ENCODE peak calls at places on chromosomes 6 and 20, in seven cellular contexts. Q, G, T, A, I, J and E are unnamed samples.

GRCh38 chr6:105321207-105321606 is 81.7 kb downstream of the PREP start:
- DNase-seq in Q (no peak), G (no peak), T (no peak), A (no peak), I (peak), J (no peak), E (peak)

GRCh38 chr6:10962673-10963072 is 75.8 kb downstream of the SYCP2L start:
- DNase-seq in Q (no peak), G (no peak), T (peak), A (peak), I (no peak), J (peak), E (no peak)

GRCh38 chr6:43973351-43973750 is 153.9 kb downstream of the MRPL14 start:
- DNase-seq in Q (no peak), G (no peak), T (no peak), A (no peak), I (no peak), J (no peak), E (no peak)

GRCh38 chr6:131669891-131670290 is 31.3 kb downstream of the OR2A4 start:
- DNase-seq in Q (no peak), G (no peak), T (no peak), A (no peak), I (no peak), J (no peak), E (no peak)

GRCh38 chr6:155341130-155341828 is 27.0 kb upstream of the TFB1M start:
- DNase-seq in Q (no peak), G (peak), T (peak), A (peak), I (no peak), J (peak), E (no peak)

GRCh38 chr6:94036024-94036423 is 616.7 kb upstream of the EPHA7 start:
- DNase-seq in Q (no peak), G (no peak), T (no peak), A (no peak), I (no peak), J (no peak), E (no peak)

GRCh38 chr20:44586289-44586911 is 4.0 kb downstream of the PKIG start:
- DNase-seq in Q (no peak), G (no peak), T (no peak), A (no peak), I (no peak), J (no peak), E (no peak)

GRCh38 chr6:131602913-131603312 is 25.1 kb downstream of the MED23 start:
- DNase-seq in Q (no peak), G (no peak), T (peak), A (peak), I (no peak), J (peak), E (no peak)

GRCh38 chr6:147135211-147135672 is 69.0 kb upstream of the STXBP5 start:
- DNase-seq in Q (peak), G (peak), T (peak), A (peak), I (no peak), J (no peak), E (peak)

GRCh38 chr6:105824732-105825131 is 261.4 kb upstream of the PRDM1 start:
- DNase-seq in Q (no peak), G (no peak), T (no peak), A (peak), I (no peak), J (no peak), E (no peak)

GRCh38 chr6:21754891-21755290 is 161.3 kb downstream of the SOX4 start:
- DNase-seq in Q (no peak), G (no peak), T (no peak), A (peak), I (no peak), J (peak), E (no peak)

GRCh38 chr6:108594640-108595039 is 33.9 kb downstream of the FOXO3 start:
- DNase-seq in Q (no peak), G (no peak), T (no peak), A (no peak), I (no peak), J (no peak), E (peak)

GRCh38 chr20:32354592-32355416 is 3.3 kb upstream of the ASXL1 start:
- DNase-seq in Q (no peak), G (peak), T (peak), A (peak), I (no peak), J (no peak), E (peak)

GRCh38 chr6:26088344-26088743 is 1.1 kb downstream of the HFE start:
- DNase-seq in Q (no peak), G (peak), T (peak), A (no peak), I (no peak), J (no peak), E (no peak)

GRCh38 chr6:101806241-101806640 is 412.7 kb downstream of the GRIK2 start:
- DNase-seq in Q (no peak), G (no peak), T (peak), A (peak), I (no peak), J (peak), E (no peak)

GRCh38 chr20:24957326-24957996 is 8.4 kb downstream of the CST7 start:
- DNase-seq in Q (no peak), G (no peak), T (no peak), A (no peak), I (no peak), J (no peak), E (no peak)

GRCh38 chr6:168207421-168208175 is 112.0 kb downstream of the DACT2 start:
- DNase-seq in Q (no peak), G (no peak), T (no peak), A (no peak), I (no peak), J (no peak), E (no peak)

GRCh38 chr20:39633689-39634088 is 671.5 kb downstream of the DHX35 start:
- DNase-seq in Q (no peak), G (no peak), T (no peak), A (no peak), I (no peak), J (no peak), E (no peak)

GRCh38 chr6:154566866-154567265 is 56.4 kb upstream of the CNKSR3 start:
- DNase-seq in Q (no peak), G (peak), T (no peak), A (no peak), I (no peak), J (no peak), E (no peak)

GRCh38 chr20:63935447-63935846 is 20.8 kb downstream of the UCKL1 start:
- DNase-seq in Q (no peak), G (no peak), T (no peak), A (no peak), I (no peak), J (no peak), E (no peak)

GRCh38 chr20:51628533-51629398 is 86.2 kb upstream of the NFATC2 start:
- DNase-seq in Q (no peak), G (no peak), T (peak), A (peak), I (no peak), J (peak), E (no peak)

GRCh38 chr6:98769546-98769945 is 64.8 kb upstream of the POU3F2 start:
- DNase-seq in Q (peak), G (peak), T (peak), A (no peak), I (peak), J (no peak), E (peak)

GRCh38 chr20:368915-369314 is 11.6 kb upstream of the TRIB3 start:
- DNase-seq in Q (no peak), G (no peak), T (no peak), A (no peak), I (no peak), J (no peak), E (no peak)

GRCh38 chr20:46883847-46884246 is 10.8 kb upstream of the EYA2 start:
- DNase-seq in Q (no peak), G (no peak), T (peak), A (no peak), I (no peak), J (no peak), E (no peak)